ENCODE peak calls at places on chromosomes 12 and 14, in nine cellular contexts. H is heart left ventricle, P is Peyer's patch, Y is prostate gland, Z is IMR-90, F is right lobe of liver, G is tibial nerve, U is uterus, Q is body of pancreas. M is an unnamed sample.

GRCh38 chr12:3040663-3041544 is 36.3 kb upstream of the TSPAN9 start:
- DNase-seq in H (no peak), P (peak; percentile 30), Y (no peak), Z (no peak), F (no peak), G (no peak), U (no peak), Q (no peak), M (no peak)

GRCh38 chr14:36430662-36431084 is 89.4 kb downstream of the NKX2-1 start:
- DNase-seq in H (no peak), P (no peak), Y (no peak), Z (no peak), F (peak; percentile 62), G (no peak), U (no peak), Q (peak; percentile 67), M (no peak)

GRCh38 chr14:92625213-92625612 is 111.6 kb downstream of the RIN3 start:
- DNase-seq in H (no peak), P (no peak), Y (no peak), Z (peak; percentile 96), F (no peak), G (no peak), U (no peak), Q (no peak), M (no peak)

GRCh38 chr14:100341301-100342031 is 18.3 kb downstream of the SLC25A47 start:
- DNase-seq in H (peak; percentile 48), P (no peak), Y (no peak), Z (peak; percentile 95), F (no peak), G (no peak), U (no peak), Q (peak; percentile 78), M (peak; percentile 41)

GRCh38 chr12:46724020-46724419 is 101.8 kb downstream of the SLC38A4 start:
- DNase-seq in H (no peak), P (no peak), Y (no peak), Z (no peak), F (no peak), G (no peak), U (no peak), Q (no peak), M (no peak)

GRCh38 chr14:26522985-26523384 is 74.8 kb downstream of the NOVA1 start:
- DNase-seq in H (no peak), P (no peak), Y (no peak), Z (peak; percentile 89), F (no peak), G (no peak), U (no peak), Q (no peak), M (no peak)

GRCh38 chr14:101960225-101960624 is 4.1 kb upstream of the DYNC1H1 start:
- DNase-seq in H (no peak), P (peak; percentile 47), Y (no peak), Z (no peak), F (no peak), G (no peak), U (no peak), Q (no peak), M (no peak)

GRCh38 chr14:50616275-50616674 is 51.8 kb downstream of the SAV1 start:
- DNase-seq in H (no peak), P (no peak), Y (no peak), Z (no peak), F (no peak), G (no peak), U (no peak), Q (no peak), M (no peak)

GRCh38 chr12:112018571-112019237 is 5.5 kb downstream of the ERP29 start:
- DNase-seq in H (no peak), P (no peak), Y (no peak), Z (peak; percentile 92), F (no peak), G (no peak), U (no peak), Q (no peak), M (no peak)

GRCh38 chr14:58107947-58108552 is 44.0 kb downstream of the ARMH4 start:
- DNase-seq in H (peak; percentile 31), P (no peak), Y (peak; percentile 26), Z (peak; percentile 79), F (no peak), G (no peak), U (peak; percentile 34), Q (peak; percentile 55), M (no peak)

GRCh38 chr14:76201162-76201561 is 49.4 kb downstream of the GPATCH2L start:
- DNase-seq in H (no peak), P (no peak), Y (no peak), Z (peak; percentile 98), F (no peak), G (no peak), U (no peak), Q (no peak), M (no peak)

DNA sequence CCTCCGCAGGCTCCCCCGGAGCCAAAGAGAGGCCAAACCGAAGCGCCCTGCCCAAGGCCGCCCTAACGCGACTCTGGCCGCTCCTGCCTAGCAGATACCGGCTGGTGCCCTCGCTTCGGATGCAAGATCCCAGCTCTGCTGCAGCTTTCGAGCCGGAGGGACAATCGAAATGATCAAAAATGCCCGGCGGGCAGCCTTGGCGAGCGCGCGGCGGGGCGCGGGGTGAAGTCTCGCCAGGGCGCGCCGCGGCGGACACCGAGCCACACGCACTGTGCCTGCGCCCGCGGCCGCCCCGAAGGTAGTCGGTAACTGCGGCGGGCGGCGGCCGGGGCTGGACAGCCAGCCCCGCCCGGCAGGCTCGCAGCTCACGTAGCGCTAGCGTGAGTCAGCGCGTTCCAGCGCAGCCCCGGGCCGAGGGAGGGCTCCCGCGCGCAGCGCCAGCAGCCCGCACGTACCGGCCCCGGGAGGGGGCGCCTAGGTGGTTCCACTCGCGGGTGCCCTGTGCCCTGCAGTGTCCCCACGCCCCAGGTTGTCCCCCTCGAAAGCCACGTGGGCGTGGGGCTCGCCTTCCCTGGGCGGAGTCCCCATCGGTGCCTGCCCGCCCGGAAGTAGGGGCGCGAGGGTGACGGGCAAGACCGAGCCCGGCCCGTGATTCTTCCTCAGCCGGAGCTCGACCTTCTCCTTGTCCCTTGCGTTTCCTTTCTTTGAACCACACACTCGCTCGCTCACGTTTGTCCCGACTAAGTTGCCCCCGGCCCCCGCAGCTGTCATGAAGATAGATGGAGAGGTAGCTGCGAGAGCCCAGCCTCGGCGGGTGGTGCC is 109.3 kb upstream of the EGLN3 start:
- DNase-seq in H (peak; percentile 84), P (peak; percentile 94), Y (peak; percentile 72), Z (peak; percentile 50), F (peak; percentile 68), G (peak; percentile 51), U (peak; percentile 82), Q (peak; percentile 77), M (peak; percentile 85)
- TF ChIP-seq POLR2A in H (peak; percentile 24), P (peak; percentile 61), Y (peak; percentile 76), Z (no peak), F (peak; percentile 33), G (no peak), U (peak; percentile 53), Q (peak; percentile 57), M (peak; percentile 9)

GRCh38 chr12:104815935-104816334 is 142.2 kb downstream of the SLC41A2 start:
- DNase-seq in H (no peak), P (no peak), Y (no peak), Z (no peak), F (no peak), G (no peak), U (no peak), Q (no peak), M (no peak)
- H3K4me1 ChIP-seq in H (no peaks in the 10 kb centered on the region), P (no peaks in the 10 kb centered on the region), Y (no peaks in the 10 kb centered on the region), Z (no peaks in the 10 kb centered on the region), F (no peaks in the 10 kb centered on the region), G (no peaks in the 10 kb centered on the region), U (no peaks in the 10 kb centered on the region), Q (no peaks in the 10 kb centered on the region), M (no peaks in the 10 kb centered on the region)

DNA sequence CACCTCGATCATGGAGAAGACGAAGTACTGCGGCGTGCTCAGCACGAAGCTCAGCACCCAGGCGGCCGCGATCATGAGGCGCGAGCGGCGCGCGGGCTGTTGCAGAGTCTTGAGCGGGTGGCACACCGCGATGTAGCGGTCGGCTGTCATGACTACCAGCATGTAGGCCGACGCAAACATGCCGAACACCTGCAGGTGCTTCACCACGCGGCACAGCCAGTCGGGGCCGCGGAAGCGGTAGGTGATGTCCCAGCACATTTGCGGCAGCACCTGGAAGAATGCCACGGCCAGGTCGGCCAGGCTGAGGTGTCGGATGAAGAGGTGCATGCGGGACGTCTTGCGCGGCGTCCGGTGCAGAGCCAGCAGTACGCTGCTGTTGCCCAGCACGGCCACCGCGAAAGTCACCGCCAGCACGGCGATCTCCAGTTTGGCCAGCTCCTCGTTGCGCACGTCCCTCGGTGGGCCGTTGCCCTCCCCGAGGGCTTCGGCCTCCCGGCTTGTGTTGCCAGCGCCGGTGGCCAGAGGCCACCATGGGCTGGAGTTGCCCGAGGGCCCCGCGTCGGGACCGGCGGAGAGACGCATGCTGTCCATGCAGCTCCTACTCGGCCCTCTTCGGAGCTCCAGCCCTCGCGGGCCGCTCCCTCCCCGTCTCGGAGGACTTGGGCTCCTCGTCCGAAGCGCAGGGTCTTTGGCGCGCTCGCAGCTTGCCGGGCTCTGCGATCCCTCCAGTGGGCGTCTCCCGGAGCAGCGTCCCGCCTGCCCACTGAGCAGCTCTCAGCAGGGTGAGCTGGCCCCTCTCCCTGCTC is 543 bp downstream of the AVPR1A start:
- DNase-seq in H (peak; percentile 25), P (peak; percentile 41), Y (no peak), Z (no peak), F (peak; percentile 68), G (no peak), U (peak; percentile 15), Q (peak; percentile 9), M (no peak)
- H3K27me3 ChIP-seq in H (peaks cover 32% of the 10 kb centered on the region), P (peaks cover 25% of the 10 kb centered on the region), Y (peaks cover 12% of the 10 kb centered on the region), Z (peaks cover 27% of the 10 kb centered on the region), F (no peaks in the 10 kb centered on the region), G (no peaks in the 10 kb centered on the region), U (no peaks in the 10 kb centered on the region), Q (no peaks in the 10 kb centered on the region), M (peaks cover 35% of the 10 kb centered on the region)

DNA sequence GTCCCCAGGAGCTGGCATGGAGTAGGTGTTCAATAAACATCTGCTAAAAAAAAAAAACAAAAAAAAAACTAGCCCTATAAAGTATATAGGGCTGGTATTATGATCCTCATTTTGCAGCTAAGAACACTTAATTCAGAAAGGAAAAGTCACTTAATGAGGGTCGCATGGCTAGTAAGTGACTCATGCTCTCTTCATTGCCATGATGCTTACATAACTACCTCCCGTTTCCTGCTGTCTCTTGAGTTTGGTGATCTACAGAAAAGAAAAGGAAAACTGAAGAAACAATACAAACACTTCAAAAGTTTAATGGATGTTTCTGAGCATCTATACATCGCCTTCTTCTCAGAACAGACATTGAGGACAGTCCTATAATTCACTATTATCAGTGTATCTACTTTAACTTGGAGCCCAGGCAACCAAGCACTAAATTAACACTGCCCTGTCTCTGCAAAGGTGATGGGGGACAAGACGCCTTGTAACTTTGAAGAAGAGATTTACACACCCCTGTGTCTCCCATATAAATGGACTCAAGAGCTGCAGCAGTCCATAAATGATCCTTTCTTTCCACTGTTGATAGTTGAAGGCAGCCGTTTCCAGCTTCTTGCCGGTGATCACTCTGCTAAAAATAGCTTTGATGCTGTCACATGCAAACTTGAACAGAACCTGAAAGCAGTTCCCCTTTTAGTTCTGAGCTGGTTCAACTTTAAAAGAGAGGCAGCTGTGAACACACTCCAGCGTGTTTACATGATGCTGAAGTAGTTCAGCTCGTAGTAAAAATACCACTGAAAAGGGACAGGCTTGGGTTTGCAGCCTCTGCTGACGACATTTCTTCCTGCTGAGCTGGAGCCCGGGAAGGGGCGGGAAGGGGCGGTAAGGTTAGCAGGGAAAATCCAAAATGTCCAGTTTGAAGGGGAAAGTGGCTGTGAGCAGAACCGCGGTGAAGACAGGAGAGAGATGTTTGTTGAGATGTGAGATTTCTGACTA is 113.3 kb downstream of the FOXN3 start:
- DNase-seq in H (peak; percentile 71), P (no peak), Y (peak; percentile 59), Z (peak; percentile 95), F (no peak), G (peak; percentile 25), U (peak; percentile 65), Q (peak; percentile 55), M (peak; percentile 36)
- TF ChIP-seq POLR2A in H (no peak), P (no peak), Y (peak; percentile 19), Z (peak; percentile 71), F (no peak), G (no peak), U (peak; percentile 29), Q (peak; percentile 22), M (no peak)